ENCODE peak calls at places on chromosomes 16 and 17, in five cellular contexts. Q is kidney epithelial cell; M is EL; D is activated CD8-positive, alpha-beta T cell treated with anti-CD3 and anti-CD28 coated beads for 36 hours; E is CD8-positive, alpha-beta T cell. A is an unnamed sample.

GRCh38 chr17:57739402-57740224 is 5.5 kb downstream of the CCDC182 start:
- DNase-seq in Q (no peak), M (no peak), D (peak; percentile 18), E (no peak), A (peak; percentile 73)

GRCh38 chr17:40038882-40039513 is 15.2 kb downstream of the MED24 start:
- DNase-seq in Q (no peak), M (peak; percentile 82), D (no peak), E (no peak), A (peak; percentile 67)

GRCh38 chr16:56559109-56559508 is 5.8 kb upstream of the MT4 start:
- DNase-seq in Q (no peak), M (no peak), D (no peak), E (no peak), A (no peak)

GRCh38 chr16:75282811-75283281 is 31.4 kb upstream of the BCAR1 start:
- DNase-seq in Q (no peak), M (peak; percentile 37), D (no peak), E (no peak), A (no peak)

GRCh38 chr16:66382966-66383299 is 16.4 kb downstream of the CDH5 start:
- DNase-seq in Q (peak; percentile 95), M (peak; percentile 90), D (no peak), E (no peak), A (no peak)

GRCh38 chr17:42676424-42677011 is at the start of gene PLEKHH3:
- DNase-seq in Q (no peak), M (no peak), D (no peak), E (no peak), A (peak; percentile 73)

GRCh38 chr17:44794699-44795413 is 35.2 kb downstream of the GJC1 start:
- DNase-seq in Q (peak; percentile 93), M (peak; percentile 96), D (no peak), E (no peak), A (no peak)

GRCh38 chr17:2090804-2091534 is 36.1 kb downstream of the HIC1 start:
- DNase-seq in Q (peak; percentile 69), M (peak; percentile 96), D (no peak), E (no peak), A (peak; percentile 74)

GRCh38 chr17:83178533-83179201 is 99.3 kb downstream of the METRNL start:
- DNase-seq in Q (no peak), M (no peak), D (no peak), E (peak; percentile 6), A (peak; percentile 16)

GRCh38 chr16:13439766-13440165 is 480.2 kb upstream of the ERCC4 start:
- DNase-seq in Q (no peak), M (no peak), D (no peak), E (no peak), A (peak; percentile 52)

GRCh38 chr16:31093132-31093703 is 1.4 kb downstream of the VKORC1 start:
- DNase-seq in Q (no peak), M (peak; percentile 64), D (peak; percentile 37), E (no peak), A (peak; percentile 76)

GRCh38 chr16:87647431-87648185 is 45.3 kb downstream of the JPH3 start:
- DNase-seq in Q (no peak), M (no peak), D (no peak), E (no peak), A (no peak)

GRCh38 chr17:40447148-40447644 is 3.9 kb downstream of the IGFBP4 start:
- DNase-seq in Q (no peak), M (no peak), D (no peak), E (no peak), A (no peak)

GRCh38 chr17:48544356-48545021 is 420 bp downstream of the HOXB2 start:
- DNase-seq in Q (no peak), M (peak; percentile 19), D (peak; percentile 69), E (peak; percentile 34), A (peak; percentile 72)

GRCh38 chr17:51527230-51527982 is 267.1 kb downstream of the UTP18 start:
- DNase-seq in Q (no peak), M (no peak), D (no peak), E (no peak), A (no peak)

GRCh38 chr16:83882118-83882879 is 16.6 kb upstream of the MLYCD start:
- DNase-seq in Q (no peak), M (no peak), D (no peak), E (no peak), A (peak; percentile 59)

GRCh38 chr17:34979650-34980352 is 511 bp upstream of the LIG3 start:
- DNase-seq in Q (no peak), M (no peak), D (no peak), E (no peak), A (peak; percentile 18)

GRCh38 chr17:77619851-77620250 is 338.7 kb upstream of the TNRC6C start:
- DNase-seq in Q (no peak), M (peak; percentile 83), D (no peak), E (no peak), A (no peak)

GRCh38 chr17:36148559-36149295 is 27.7 kb downstream of the TBC1D3B start:
- DNase-seq in Q (no peak), M (peak; percentile 51), D (peak; percentile 76), E (peak; percentile 66), A (peak; percentile 80)

GRCh38 chr16:46972429-46972970 is 974 bp downstream of the DNAJA2 start:
- DNase-seq in Q (no peak), M (peak; percentile 45), D (no peak), E (no peak), A (no peak)

GRCh38 chr17:67837965-67838364 is 12.7 kb downstream of the BPTF start:
- DNase-seq in Q (no peak), M (no peak), D (no peak), E (no peak), A (no peak)

GRCh38 chr16:5605404-5605803 is 507.8 kb upstream of the EEF2KMT start:
- DNase-seq in Q (no peak), M (no peak), D (no peak), E (no peak), A (no peak)

GRCh38 chr16:76461836-76462235 is 184.6 kb downstream of the CNTNAP4 start:
- DNase-seq in Q (no peak), M (no peak), D (no peak), E (no peak), A (no peak)